ENCODE peak calls at places on chromosomes 12 and 14, in ten cellular contexts. One of them, this sample, is unnamed.

GRCh38 chr12:38555620-38556596 is 239.3 kb downstream of the ALG10B start:
- DNase-seq in coronary artery: no peak
- DNase-seq in tibial nerve: no peak
- DNase-seq in AG10803: no peak
- DNase-seq in PC-3: peak; percentile 41
- DNase-seq in chondrocyte: no peak
- DNase-seq in kidney epithelial cell: no peak
- DNase-seq in Peyer's patch: no peak
- DNase-seq in lower leg skin: no peak
- DNase-seq in GM06990: no peak
- DNase-seq in this sample: no peak

GRCh38 chr14:27660683-27661082 is 1062.8 kb upstream of the NOVA1 start:
- DNase-seq in coronary artery: no peak
- DNase-seq in tibial nerve: no peak
- DNase-seq in AG10803: no peak
- DNase-seq in PC-3: no peak
- DNase-seq in chondrocyte: no peak
- DNase-seq in kidney epithelial cell: no peak
- DNase-seq in Peyer's patch: no peak
- DNase-seq in lower leg skin: no peak
- DNase-seq in GM06990: no peak
- DNase-seq in this sample: no peak

GRCh38 chr12:105204916-105205315 is 31.1 kb downstream of the APPL2 start:
- DNase-seq in coronary artery: no peak
- DNase-seq in tibial nerve: no peak
- DNase-seq in AG10803: peak; percentile 81
- DNase-seq in PC-3: peak; percentile 83
- DNase-seq in chondrocyte: no peak
- DNase-seq in kidney epithelial cell: peak; percentile 16
- DNase-seq in Peyer's patch: no peak
- DNase-seq in lower leg skin: no peak
- DNase-seq in GM06990: no peak
- DNase-seq in this sample: peak; percentile 89

GRCh38 chr12:106766393-106766826 is 8.1 kb upstream of the RIC8B start:
- DNase-seq in coronary artery: no peak
- DNase-seq in tibial nerve: peak; percentile 61
- DNase-seq in AG10803: no peak
- DNase-seq in PC-3: no peak
- DNase-seq in chondrocyte: no peak
- DNase-seq in kidney epithelial cell: no peak
- DNase-seq in Peyer's patch: no peak
- DNase-seq in lower leg skin: no peak
- DNase-seq in GM06990: no peak
- DNase-seq in this sample: peak; percentile 37

GRCh38 chr12:50353869-50354593 is 42.4 kb downstream of the FAM186A start:
- DNase-seq in coronary artery: no peak
- DNase-seq in tibial nerve: no peak
- DNase-seq in AG10803: peak; percentile 8
- DNase-seq in PC-3: no peak
- DNase-seq in chondrocyte: no peak
- DNase-seq in kidney epithelial cell: no peak
- DNase-seq in Peyer's patch: no peak
- DNase-seq in lower leg skin: no peak
- DNase-seq in GM06990: no peak
- DNase-seq in this sample: peak; percentile 22

GRCh38 chr12:52032431-52032796 is 18.8 kb upstream of the NR4A1 start:
- DNase-seq in coronary artery: no peak
- DNase-seq in tibial nerve: peak; percentile 80
- DNase-seq in AG10803: peak; percentile 69
- DNase-seq in PC-3: peak; percentile 30
- DNase-seq in chondrocyte: no peak
- DNase-seq in kidney epithelial cell: no peak
- DNase-seq in Peyer's patch: peak; percentile 78
- DNase-seq in lower leg skin: peak; percentile 94
- DNase-seq in GM06990: no peak
- DNase-seq in this sample: peak; percentile 79

GRCh38 chr12:78666584-78666983 is 198.0 kb upstream of the SYT1 start:
- DNase-seq in coronary artery: no peak
- DNase-seq in tibial nerve: no peak
- DNase-seq in AG10803: no peak
- DNase-seq in PC-3: no peak
- DNase-seq in chondrocyte: no peak
- DNase-seq in kidney epithelial cell: no peak
- DNase-seq in Peyer's patch: no peak
- DNase-seq in lower leg skin: no peak
- DNase-seq in GM06990: no peak
- DNase-seq in this sample: no peak

GRCh38 chr12:67472551-67472950 is 176.0 kb upstream of the DYRK2 start:
- DNase-seq in coronary artery: no peak
- DNase-seq in tibial nerve: no peak
- DNase-seq in AG10803: peak; percentile 10
- DNase-seq in PC-3: no peak
- DNase-seq in chondrocyte: no peak
- DNase-seq in kidney epithelial cell: no peak
- DNase-seq in Peyer's patch: no peak
- DNase-seq in lower leg skin: no peak
- DNase-seq in GM06990: no peak
- DNase-seq in this sample: no peak

GRCh38 chr14:29216316-29216715 is 449.7 kb downstream of the FOXG1 start:
- DNase-seq in coronary artery: no peak
- DNase-seq in tibial nerve: no peak
- DNase-seq in AG10803: no peak
- DNase-seq in PC-3: no peak
- DNase-seq in chondrocyte: no peak
- DNase-seq in kidney epithelial cell: no peak
- DNase-seq in Peyer's patch: no peak
- DNase-seq in lower leg skin: no peak
- DNase-seq in GM06990: no peak
- DNase-seq in this sample: no peak

GRCh38 chr12:56571131-56571530 is 49.5 kb downstream of the RBMS2 start:
- DNase-seq in coronary artery: no peak
- DNase-seq in tibial nerve: no peak
- DNase-seq in AG10803: no peak
- DNase-seq in PC-3: no peak
- DNase-seq in chondrocyte: no peak
- DNase-seq in kidney epithelial cell: no peak
- DNase-seq in Peyer's patch: no peak
- DNase-seq in lower leg skin: no peak
- DNase-seq in GM06990: no peak
- DNase-seq in this sample: no peak

GRCh38 chr12:56565510-56566101 is 44.0 kb downstream of the RBMS2 start:
- DNase-seq in coronary artery: peak; percentile 84
- DNase-seq in tibial nerve: peak; percentile 26
- DNase-seq in AG10803: peak; percentile 78
- DNase-seq in PC-3: peak; percentile 25
- DNase-seq in chondrocyte: no peak
- DNase-seq in kidney epithelial cell: peak; percentile 18
- DNase-seq in Peyer's patch: peak; percentile 84
- DNase-seq in lower leg skin: peak; percentile 91
- DNase-seq in GM06990: no peak
- DNase-seq in this sample: peak; percentile 87
- TF ChIP-seq CTCF in coronary artery: no peak
- TF ChIP-seq CTCF in tibial nerve: no peak
- TF ChIP-seq CTCF in AG10803: peak; percentile 2
- TF ChIP-seq CTCF in PC-3: no peak
- TF ChIP-seq CTCF in chondrocyte: peak; percentile 44
- TF ChIP-seq CTCF in kidney epithelial cell: no peak
- TF ChIP-seq CTCF in Peyer's patch: no peak
- TF ChIP-seq CTCF in lower leg skin: no peak
- TF ChIP-seq CTCF in GM06990: no peak
- TF ChIP-seq CTCF in this sample: no peak

GRCh38 chr12:53754633-53755261 is 3.0 kb upstream of the CISTR start:
- DNase-seq in coronary artery: no peak
- DNase-seq in tibial nerve: no peak
- DNase-seq in AG10803: peak; percentile 46
- DNase-seq in PC-3: peak; percentile 46
- DNase-seq in chondrocyte: no peak
- DNase-seq in kidney epithelial cell: no peak
- DNase-seq in Peyer's patch: no peak
- DNase-seq in lower leg skin: no peak
- DNase-seq in GM06990: no peak
- DNase-seq in this sample: peak; percentile 41

GRCh38 chr12:53757095-53757770 is 5.5 kb upstream of the CISTR start:
- DNase-seq in coronary artery: no peak
- DNase-seq in tibial nerve: peak; percentile 63
- DNase-seq in AG10803: peak; percentile 63
- DNase-seq in PC-3: peak; percentile 80
- DNase-seq in chondrocyte: no peak
- DNase-seq in kidney epithelial cell: no peak
- DNase-seq in Peyer's patch: peak; percentile 93
- DNase-seq in lower leg skin: peak; percentile 96
- DNase-seq in GM06990: peak; percentile 69
- DNase-seq in this sample: peak; percentile 79

GRCh38 chr12:53756300-53757094 is 4.7 kb upstream of the CISTR start:
- DNase-seq in coronary artery: no peak
- DNase-seq in tibial nerve: no peak
- DNase-seq in AG10803: no peak
- DNase-seq in PC-3: no peak
- DNase-seq in chondrocyte: no peak
- DNase-seq in kidney epithelial cell: no peak
- DNase-seq in Peyer's patch: no peak
- DNase-seq in lower leg skin: no peak
- DNase-seq in GM06990: no peak
- DNase-seq in this sample: no peak

GRCh38 chr12:53754196-53754595 is 2.4 kb upstream of the CISTR start:
- DNase-seq in coronary artery: no peak
- DNase-seq in tibial nerve: no peak
- DNase-seq in AG10803: no peak
- DNase-seq in PC-3: no peak
- DNase-seq in chondrocyte: no peak
- DNase-seq in kidney epithelial cell: no peak
- DNase-seq in Peyer's patch: no peak
- DNase-seq in lower leg skin: no peak
- DNase-seq in GM06990: no peak
- DNase-seq in this sample: no peak

DNA sequence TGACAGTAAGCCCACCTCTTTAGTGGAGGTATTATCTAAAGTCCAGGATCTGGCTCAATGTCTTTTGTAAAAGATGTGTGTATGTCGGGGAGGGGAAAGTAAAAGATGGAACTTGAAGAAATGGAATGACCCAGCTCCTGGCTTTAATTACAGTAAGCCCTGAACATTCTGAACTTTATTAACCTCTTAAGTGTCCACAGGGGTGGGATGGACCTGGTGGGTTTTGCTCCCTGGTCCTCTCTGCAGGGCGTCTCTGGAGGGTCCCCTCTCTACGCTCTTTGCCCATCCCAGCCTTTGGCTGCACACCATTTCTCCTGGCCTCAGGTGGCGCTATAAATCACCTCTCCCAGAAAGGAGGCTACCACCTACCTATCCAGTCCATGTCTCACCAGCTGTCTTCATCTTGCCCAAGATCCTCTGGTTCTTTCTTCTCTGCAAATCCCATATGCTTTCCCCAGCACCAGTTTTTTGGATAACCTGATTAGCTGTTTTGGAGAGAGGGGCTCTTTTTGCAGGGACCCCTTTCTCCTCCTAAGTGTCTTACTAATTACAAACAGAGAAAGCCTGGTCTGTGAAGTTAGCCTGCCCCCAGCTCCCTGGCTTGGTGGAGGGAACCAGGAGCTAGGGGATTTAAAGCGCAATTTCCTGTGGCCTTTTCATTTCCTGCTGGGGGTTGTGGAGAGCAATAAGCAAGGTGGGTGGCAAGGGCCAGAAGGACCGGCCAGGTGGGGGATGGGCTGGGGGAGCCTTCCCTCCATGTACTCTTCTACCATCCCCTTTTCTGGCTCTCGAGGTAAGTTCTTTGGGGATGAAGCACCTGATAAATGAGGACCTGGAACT is 3.9 kb upstream of the CISTR start:
- DNase-seq in coronary artery: no peak
- DNase-seq in tibial nerve: no peak
- DNase-seq in AG10803: no peak
- DNase-seq in PC-3: no peak
- DNase-seq in chondrocyte: no peak
- DNase-seq in kidney epithelial cell: no peak
- DNase-seq in Peyer's patch: no peak
- DNase-seq in lower leg skin: no peak
- DNase-seq in GM06990: no peak
- DNase-seq in this sample: no peak
- TF ChIP-seq CTCF in coronary artery: no peak
- TF ChIP-seq CTCF in tibial nerve: no peak
- TF ChIP-seq CTCF in AG10803: no peak
- TF ChIP-seq CTCF in PC-3: peak; percentile 20
- TF ChIP-seq CTCF in chondrocyte: peak; percentile 13
- TF ChIP-seq CTCF in kidney epithelial cell: no peak
- TF ChIP-seq CTCF in Peyer's patch: no peak
- TF ChIP-seq CTCF in lower leg skin: no peak
- TF ChIP-seq CTCF in GM06990: peak; percentile 25
- TF ChIP-seq CTCF in this sample: no peak

GRCh38 chr14:63039800-63040380 is 5.4 kb downstream of the KCNH5 start:
- DNase-seq in coronary artery: no peak
- DNase-seq in tibial nerve: no peak
- DNase-seq in AG10803: peak; percentile 1
- DNase-seq in PC-3: peak; percentile 86
- DNase-seq in chondrocyte: no peak
- DNase-seq in kidney epithelial cell: peak; percentile 43
- DNase-seq in Peyer's patch: no peak
- DNase-seq in lower leg skin: no peak
- DNase-seq in GM06990: no peak
- DNase-seq in this sample: peak; percentile 10
- TF ChIP-seq CTCF in coronary artery: no peak
- TF ChIP-seq CTCF in tibial nerve: no peak
- TF ChIP-seq CTCF in AG10803: peak; percentile 21
- TF ChIP-seq CTCF in PC-3: peak; percentile 71
- TF ChIP-seq CTCF in chondrocyte: peak; percentile 62
- TF ChIP-seq CTCF in kidney epithelial cell: peak; percentile 40
- TF ChIP-seq CTCF in Peyer's patch: no peak
- TF ChIP-seq CTCF in lower leg skin: no peak
- TF ChIP-seq CTCF in GM06990: peak; percentile 21
- TF ChIP-seq CTCF in this sample: no peak

DNA sequence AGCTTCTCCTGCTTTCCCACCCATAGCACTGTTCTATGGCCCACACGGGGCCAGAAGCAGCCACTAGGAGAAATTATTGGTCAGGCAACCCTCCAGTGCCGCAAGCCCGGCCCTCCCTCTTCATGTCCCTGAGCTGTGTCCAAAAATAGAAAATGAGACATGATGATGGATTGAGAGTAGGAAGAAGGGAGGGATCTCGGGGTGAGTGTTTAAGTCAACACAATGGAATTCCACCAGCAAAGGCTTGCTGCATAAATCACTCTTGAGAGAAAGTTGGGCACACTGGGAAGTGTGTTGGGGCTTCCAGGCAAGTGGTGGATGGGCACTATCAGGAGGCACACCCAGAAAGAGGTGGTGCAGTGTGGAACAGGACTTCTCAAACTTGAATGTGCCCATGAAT is 94.2 kb downstream of the LLPH start:
- DNase-seq in coronary artery: peak; percentile 74
- DNase-seq in tibial nerve: no peak
- DNase-seq in AG10803: peak; percentile 94
- DNase-seq in PC-3: peak; percentile 93
- DNase-seq in chondrocyte: no peak
- DNase-seq in kidney epithelial cell: peak; percentile 89
- DNase-seq in Peyer's patch: no peak
- DNase-seq in lower leg skin: no peak
- DNase-seq in GM06990: no peak
- DNase-seq in this sample: peak; percentile 95
- TF ChIP-seq CTCF in coronary artery: no peak
- TF ChIP-seq CTCF in tibial nerve: no peak
- TF ChIP-seq CTCF in AG10803: peak; percentile 18
- TF ChIP-seq CTCF in PC-3: no peak
- TF ChIP-seq CTCF in chondrocyte: peak; percentile 35
- TF ChIP-seq CTCF in kidney epithelial cell: peak; percentile 8
- TF ChIP-seq CTCF in Peyer's patch: no peak
- TF ChIP-seq CTCF in lower leg skin: no peak
- TF ChIP-seq CTCF in GM06990: no peak
- TF ChIP-seq CTCF in this sample: no peak

This sample was measured in foreskin fibroblast.